ENCODE peak calls at places on chromosomes 7 and 10, in five cellular contexts. C is psoas muscle, X is A549, F is fibroblast of lung, G is AG09319. I is an unnamed sample.

GRCh38 chr7:129865093-129865931 is 87.4 kb downstream of the UBE2H start:
- DNase-seq in C (no peak), G (no peak), X (no peak), F (peak; percentile 45), I (no peak)

GRCh38 chr10:24114561-24114960 is 94.4 kb upstream of the KIAA1217 start:
- DNase-seq in X (no peak), F (peak; percentile 23), C (no peak), G (no peak), I (no peak)

GRCh38 chr10:89271532-89271931 is 20.0 kb upstream of the LIPA start:
- DNase-seq in F (no peak), G (no peak), C (no peak), X (no peak), I (no peak)

GRCh38 chr7:47548546-47548945 is 33.4 kb downstream of the TNS3 start:
- DNase-seq in C (no peak), X (no peak), F (no peak), G (no peak), I (no peak)

GRCh38 chr10:92845926-92846325 is 2.4 kb upstream of the EXOC6 start:
- DNase-seq in X (no peak), F (no peak), C (no peak), G (no peak), I (no peak)

GRCh38 chr7:131039355-131039762 is 288.3 kb upstream of the MKLN1 start:
- DNase-seq in F (peak; percentile 51), G (no peak), C (no peak), X (no peak), I (no peak)

GRCh38 chr7:119377-120163 is 72.8 kb upstream of the FAM20C start:
- DNase-seq in G (no peak), C (no peak), F (no peak), X (no peak), I (no peak)

GRCh38 chr10:80429521-80429966 is 21.2 kb downstream of the PRXL2A start:
- DNase-seq in F (no peak), X (peak; percentile 87), C (no peak), G (no peak), I (no peak)

GRCh38 chr10:11869743-11870460 is 46.7 kb downstream of the PROSER2 start:
- DNase-seq in X (no peak), G (no peak), C (peak; percentile 25), F (peak; percentile 50), I (no peak)

GRCh38 chr7:20365486-20365885 is 34.8 kb downstream of the ITGB8 start:
- DNase-seq in X (no peak), F (no peak), G (no peak), C (no peak), I (no peak)

GRCh38 chr7:730501-731439 is 3.7 kb upstream of the PRKAR1B start:
- DNase-seq in G (no peak), X (no peak), C (no peak), F (no peak), I (no peak)

GRCh38 chr7:126803990-126804389 is 448.8 kb downstream of the GRM8 start:
- DNase-seq in G (no peak), C (no peak), F (peak; percentile 32), X (no peak), I (no peak)

GRCh38 chr10:35546824-35547225 is 58.3 kb upstream of the GJD4 start:
- DNase-seq in G (no peak), F (peak; percentile 94), C (no peak), X (peak; percentile 86), I (no peak)
- TF ChIP-seq CTCF in G (no peak), F (no peak), C (no peak), X (peak; percentile 32), I (no peak)

GRCh38 chr10:131311661-131312260 is at the start of gene TCERG1L:
- DNase-seq in G (no peak), C (no peak), F (no peak), X (no peak), I (no peak)

GRCh38 chr10:131313377-131313776 is 1.9 kb upstream of the TCERG1L start:
- DNase-seq in C (no peak), F (no peak), X (no peak), G (no peak), I (no peak)

GRCh38 chr10:131310904-131311660 is 439 bp downstream of the TCERG1L start:
- DNase-seq in C (no peak), F (no peak), G (no peak), X (no peak), I (no peak)

GRCh38 chr10:131314148-131314547 is 2.6 kb upstream of the TCERG1L start:
- DNase-seq in G (no peak), C (no peak), X (no peak), F (no peak), I (no peak)

DNA sequence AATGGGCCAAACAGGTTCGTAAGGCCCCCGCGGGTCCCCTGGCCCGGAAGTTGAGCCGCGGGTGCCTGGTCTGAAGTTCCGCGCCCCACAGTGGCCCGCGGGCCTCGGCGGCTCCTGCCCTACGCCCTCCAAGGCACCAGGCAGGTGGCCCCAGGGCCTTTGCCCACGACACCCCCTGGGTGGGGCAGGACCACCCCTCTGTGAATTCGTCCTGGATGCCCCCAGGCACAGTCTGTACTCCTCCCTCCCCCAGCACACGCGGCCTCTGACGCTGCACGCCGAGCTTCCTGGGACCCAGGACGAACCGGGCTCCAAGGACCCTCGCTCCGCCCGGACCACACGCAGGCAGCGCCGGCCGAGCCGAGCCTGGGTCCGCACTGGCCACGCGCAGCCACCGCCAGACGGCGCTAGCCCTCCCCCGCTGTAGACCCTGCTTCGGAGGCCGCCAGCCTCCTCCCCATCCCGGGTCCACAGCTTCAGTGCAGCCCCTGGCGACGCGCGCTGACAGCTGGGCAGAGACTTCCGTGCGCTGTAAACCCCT is 810 bp upstream of the TCERG1L start:
- DNase-seq in X (no peak), C (no peak), G (no peak), F (no peak), I (no peak)
- TF ChIP-seq CTCF in X (no peak), C (no peak), G (peak; percentile 3), F (no peak), I (no peak)

DNA sequence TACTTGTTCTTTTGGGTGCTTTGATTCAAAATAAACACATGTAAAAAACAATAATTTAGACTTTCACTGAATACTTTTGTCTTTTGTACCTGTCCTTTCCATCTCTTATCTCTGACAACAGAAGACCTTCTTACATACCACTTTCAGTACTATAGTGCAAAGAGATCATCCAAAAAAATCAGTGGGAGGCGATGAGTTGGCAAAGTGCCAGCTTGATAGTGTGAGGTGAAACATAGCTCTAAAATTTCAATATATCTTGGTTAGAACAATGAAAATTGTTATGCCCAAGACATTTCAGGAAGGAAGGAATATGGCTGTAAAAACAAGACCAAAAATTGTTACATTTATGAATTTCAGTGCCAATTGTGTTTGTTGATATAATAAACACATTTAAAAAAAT is 390.2 kb upstream of the COBL start:
- DNase-seq in F (no peak), C (no peak), G (no peak), X (no peak), I (no peak)
- TF ChIP-seq CTCF in F (no peak), C (no peak), G (no peak), X (no peak), I (no peak)

GRCh38 chr7:70775570-70776156 is 356.3 kb upstream of the GALNT17 start:
- DNase-seq in F (peak; percentile 30), G (no peak), X (peak; percentile 6), C (no peak), I (no peak)
- TF ChIP-seq CTCF in F (peak; percentile 22), G (no peak), X (no peak), C (no peak), I (no peak)

GRCh38 chr10:17249820-17250219 is 21.8 kb downstream of the VIM start:
- DNase-seq in X (peak; percentile 24), G (no peak), C (no peak), F (peak; percentile 34), I (no peak)

GRCh38 chr10:17247210-17247609 is 19.2 kb downstream of the VIM start:
- DNase-seq in G (no peak), F (no peak), C (no peak), X (no peak), I (no peak)

GRCh38 chr10:17255512-17255911 is 27.5 kb downstream of the VIM start:
- DNase-seq in G (no peak), X (no peak), C (no peak), F (no peak), I (no peak)

GRCh38 chr10:17248964-17249363 is 20.9 kb downstream of the VIM start:
- DNase-seq in X (no peak), F (no peak), C (no peak), G (no peak), I (no peak)

GRCh38 chr10:17250736-17251135 is 22.7 kb downstream of the VIM start:
- DNase-seq in X (no peak), F (no peak), G (no peak), C (no peak), I (no peak)
- TF ChIP-seq CTCF in X (peak; percentile 13), F (no peak), G (no peak), C (peak; percentile 10), I (no peak)

GRCh38 chr7:94449151-94449725 is 54.5 kb downstream of the COL1A2 start:
- DNase-seq in G (no peak), C (no peak), F (peak; percentile 33), X (peak; percentile 57), I (no peak)
- TF ChIP-seq CTCF in G (peak; percentile 49), C (peak; percentile 67), F (peak; percentile 51), X (peak; percentile 77), I (peak; percentile 76)

I was measured in endothelial cell.